ENCODE peak calls at places on chromosomes 13 and 19, in six cellular contexts. Z is MM.1S, R is H1, B is IMR-90, Q is mammary epithelial cell, L is neural progenitor cell. J is an unnamed sample.

GRCh38 chr13:26619321-26619720 is 61.8 kb downstream of the WASF3 start:
- DNase-seq in Q (peak; percentile 74), R (no peak), L (no peak), B (peak; percentile 91), Z (no peak), J (no peak)

GRCh38 chr13:95275322-95276118 is 25.7 kb downstream of the ABCC4 start:
- DNase-seq in L (no peak), Q (no peak), R (no peak), B (no peak), Z (no peak), J (no peak)

GRCh38 chr13:50209646-50210045 is 194.4 kb downstream of the KCNRG start:
- DNase-seq in L (no peak), B (no peak), Z (no peak), R (no peak), Q (no peak), J (no peak)

GRCh38 chr19:18847516-18848463 is 16.0 kb downstream of the UPF1 start:
- DNase-seq in B (no peak), R (no peak), Z (no peak), Q (no peak), L (no peak), J (no peak)

GRCh38 chr13:43401364-43401763 is 378.0 kb downstream of the DNAJC15 start:
- DNase-seq in B (no peak), Q (no peak), L (no peak), Z (no peak), R (no peak), J (no peak)

GRCh38 chr19:17681505-17682125 is 6.5 kb downstream of the UNC13A start:
- DNase-seq in R (peak; percentile 90), B (peak; percentile 56), Z (peak; percentile 41), L (peak; percentile 86), Q (no peak), J (peak; percentile 69)

GRCh38 chr19:14159059-14159458 is 22.7 kb upstream of the ASF1B start:
- DNase-seq in B (no peak), Z (no peak), Q (no peak), R (no peak), L (no peak), J (no peak)

GRCh38 chr19:55075366-55075998 is at the start of gene EPS8L1:
- DNase-seq in Z (no peak), R (peak; percentile 86), Q (peak; percentile 68), B (no peak), L (no peak), J (no peak)

GRCh38 chr13:46609726-46610125 is 56.8 kb downstream of the LRCH1 start:
- DNase-seq in B (no peak), Q (no peak), R (no peak), L (no peak), Z (no peak), J (peak; percentile 32)
- H4K20me1 ChIP-seq in B (peaks cover 36% of the 10 kb centered on the region), Q (no peaks in the 10 kb centered on the region), R (no peaks in the 10 kb centered on the region), L (no peaks in the 10 kb centered on the region), Z (no peaks in the 10 kb centered on the region), J (peaks cover 79% of the 10 kb centered on the region)

DNA sequence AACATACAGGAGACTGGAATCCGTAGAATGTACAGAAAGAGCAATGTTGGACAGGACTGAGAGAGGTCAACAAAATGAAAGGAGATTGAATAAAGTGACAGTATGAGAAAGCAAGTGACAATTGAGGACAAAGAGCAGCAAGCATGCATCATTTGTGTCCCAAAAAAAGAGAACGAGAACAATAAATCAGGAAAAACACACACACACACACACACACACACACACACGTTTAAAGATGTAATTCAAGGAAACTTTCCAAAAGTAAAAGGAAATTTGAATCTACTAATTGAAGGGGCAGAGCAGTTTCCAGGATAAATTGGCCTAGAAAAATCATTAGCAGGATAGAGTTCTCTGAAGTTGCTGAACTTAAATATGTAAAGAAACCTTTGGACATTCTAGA is 16.9 kb downstream of the DPY19L3 start:
- DNase-seq in Q (no peak), Z (no peak), L (no peak), R (no peak), B (no peak), J (no peak)
- H3K27ac ChIP-seq in Q (no peak overlapping the region), Z (no peak overlapping the region), L (no peak overlapping the region), R (no peak overlapping the region), B (no peak overlapping the region), J (no peak overlapping the region)

GRCh38 chr13:109672545-109672944 is 113.8 kb downstream of the IRS2 start:
- DNase-seq in B (peak; percentile 19), L (peak; percentile 80), Z (no peak), R (no peak), Q (no peak), J (no peak)
- H3K27me3 ChIP-seq in B (peaks cover 12% of the 10 kb centered on the region), L (no peaks in the 10 kb centered on the region), Z (no peaks in the 10 kb centered on the region), R (no peaks in the 10 kb centered on the region), Q (no peaks in the 10 kb centered on the region), J (no peaks in the 10 kb centered on the region)

GRCh38 chr19:27890696-27891095 is 1322.3 kb downstream of the UQCRFS1 start:
- DNase-seq in R (no peak), B (no peak), L (no peak), Q (no peak), Z (no peak), J (no peak)
- H4K20me1 ChIP-seq in R (no peaks in the 10 kb centered on the region), B (no peaks in the 10 kb centered on the region), L (no peaks in the 10 kb centered on the region), Q (no peaks in the 10 kb centered on the region), Z (no peaks in the 10 kb centered on the region), J (no peaks in the 10 kb centered on the region)

DNA sequence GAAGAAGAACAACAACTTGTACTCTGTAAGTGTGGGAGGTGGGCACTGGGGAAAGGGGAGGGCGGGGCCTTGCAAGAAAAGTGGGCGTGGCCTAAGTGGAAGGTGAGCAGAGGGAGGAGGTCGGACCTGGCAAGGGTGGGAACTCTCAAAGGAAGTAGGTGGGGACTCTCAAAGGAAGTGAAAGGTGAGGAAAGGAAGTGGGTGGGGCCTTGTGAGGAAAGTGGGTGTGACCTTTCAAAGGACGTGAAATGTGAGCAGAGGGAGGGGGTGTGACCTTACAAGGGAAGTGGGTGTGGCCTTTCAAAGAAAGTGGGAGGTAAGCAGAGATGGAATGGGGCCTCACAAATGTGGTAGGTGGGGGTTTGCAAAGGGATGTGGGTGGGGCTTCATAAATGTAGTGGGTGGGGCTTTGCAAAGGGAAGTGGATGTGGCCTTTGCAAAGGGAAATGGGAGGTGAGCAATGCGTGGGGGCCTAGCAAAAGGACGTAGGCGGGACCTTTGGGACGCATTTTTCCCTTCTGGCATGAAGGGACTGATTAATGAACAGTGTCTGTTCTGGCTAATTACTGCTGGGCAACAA is 25.9 kb downstream of the ACSBG2 start:
- DNase-seq in R (no peak), Q (peak; percentile 9), L (peak; percentile 12), Z (peak; percentile 86), B (no peak), J (peak; percentile 73)
- H3K27ac ChIP-seq in R (no peak overlapping the region), Q (no peak overlapping the region), L (no peak overlapping the region), Z (no peak overlapping the region), B (no peak overlapping the region), J (no peak overlapping the region)

GRCh38 chr19:33728141-33728540 is 68.5 kb upstream of the KCTD15 start:
- DNase-seq in Q (no peak), R (no peak), L (no peak), B (no peak), Z (no peak), J (no peak)

GRCh38 chr19:33736158-33736557 is 60.5 kb upstream of the KCTD15 start:
- DNase-seq in Q (no peak), L (no peak), B (no peak), R (no peak), Z (no peak), J (no peak)

GRCh38 chr19:33727331-33728028 is 69.2 kb upstream of the KCTD15 start:
- DNase-seq in R (no peak), B (no peak), L (no peak), Q (no peak), Z (no peak), J (no peak)

GRCh38 chr19:33734913-33735312 is 61.8 kb upstream of the KCTD15 start:
- DNase-seq in L (no peak), Z (no peak), B (no peak), R (no peak), Q (no peak), J (no peak)

GRCh38 chr19:33731886-33732285 is 64.8 kb upstream of the KCTD15 start:
- DNase-seq in Q (no peak), R (no peak), Z (no peak), B (no peak), L (no peak), J (no peak)
- H3K27me3 ChIP-seq in Q (no peaks in the 10 kb centered on the region), R (no peaks in the 10 kb centered on the region), Z (peaks cover 20% of the 10 kb centered on the region), B (no peaks in the 10 kb centered on the region), L (no peaks in the 10 kb centered on the region), J (no peaks in the 10 kb centered on the region)

GRCh38 chr19:1270854-1271527 is 1.9 kb downstream of the CIRBP start:
- DNase-seq in B (no peak), Q (no peak), L (no peak), R (no peak), Z (no peak), J (no peak)
- H4K20me1 ChIP-seq in B (peaks cover 75% of the 10 kb centered on the region), Q (no peaks in the 10 kb centered on the region), L (peaks cover 60% of the 10 kb centered on the region), R (peaks cover 25% of the 10 kb centered on the region), Z (no peaks in the 10 kb centered on the region), J (peaks cover 57% of the 10 kb centered on the region)

GRCh38 chr13:113544896-113545295 is 39.7 kb upstream of the TFDP1 start:
- DNase-seq in R (no peak), Z (no peak), Q (no peak), L (no peak), B (no peak), J (no peak)
- H3K27ac ChIP-seq in R (no peak overlapping the region), Z (no peak overlapping the region), Q (no peak overlapping the region), L (no peak overlapping the region), B (no peak overlapping the region), J (no peak overlapping the region)

GRCh38 chr19:6588508-6589345 is 2.2 kb downstream of the CD70 start:
- DNase-seq in L (peak; percentile 24), B (no peak), Q (no peak), R (no peak), Z (no peak), J (no peak)
- H3K27me3 ChIP-seq in L (peaks cover 95% of the 10 kb centered on the region), B (peaks cover 23% of the 10 kb centered on the region), Q (no peaks in the 10 kb centered on the region), R (peaks cover 29% of the 10 kb centered on the region), Z (no peaks in the 10 kb centered on the region), J (peaks cover 5% of the 10 kb centered on the region)

DNA sequence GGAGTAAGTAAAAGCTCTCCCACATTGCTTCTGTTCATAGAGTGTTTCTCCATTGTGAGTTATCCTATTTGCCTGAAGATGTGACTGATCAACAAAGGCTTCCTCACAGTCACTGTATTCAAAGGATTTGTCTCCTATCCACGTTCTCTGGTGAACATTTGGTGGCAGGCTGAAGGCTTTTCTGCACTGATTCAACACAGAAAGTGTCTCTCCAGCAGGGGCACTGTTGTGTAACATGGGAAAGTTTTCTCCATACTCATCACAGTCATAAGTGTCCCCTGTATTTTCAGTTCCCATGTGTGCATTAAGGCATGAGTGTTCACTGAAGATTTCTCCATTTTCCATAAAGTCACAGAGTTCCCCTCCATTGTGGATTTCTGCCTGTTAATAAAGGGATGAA is 17.6 kb downstream of the ZNF121 start:
- DNase-seq in L (no peak), R (no peak), Z (no peak), B (no peak), Q (no peak), J (no peak)
- H4K20me1 ChIP-seq in L (no peaks in the 10 kb centered on the region), R (peaks cover 5% of the 10 kb centered on the region), Z (no peaks in the 10 kb centered on the region), B (peaks cover 7% of the 10 kb centered on the region), Q (peaks cover 3% of the 10 kb centered on the region), J (peaks cover 57% of the 10 kb centered on the region)